ENCODE peak calls at places on chromosomes 3 and 15, in eight cellular contexts. One of them, this sample, is unnamed.

GRCh38 chr3:74651239-74651638 is 36.8 kb upstream of the CNTN3 start:
- DNase-seq in NCI-H748 treated with DMSO at 0.1 percent for 48 hours: no peak
- DNase-seq in brain microvascular endothelial cell: no peak
- DNase-seq in NCI-H460: no peak
- DNase-seq in activated naive CD4-positive, alpha-beta T cell: no peak
- DNase-seq in astrocyte: peak; percentile 11
- DNase-seq in activated CD8-positive, alpha-beta memory T cell treated with anti-CD3 and anti-CD28 coated beads, Interleukin-2, amount 50 U/mL, for 4 hours: no peak
- DNase-seq in NCI-H2029: no peak
- DNase-seq in this sample: no peak

GRCh38 chr3:112531358-112531781 is 30.4 kb downstream of the ATG3 start:
- DNase-seq in NCI-H748 treated with DMSO at 0.1 percent for 48 hours: no peak
- DNase-seq in brain microvascular endothelial cell: no peak
- DNase-seq in NCI-H460: peak; percentile 11
- DNase-seq in activated naive CD4-positive, alpha-beta T cell: no peak
- DNase-seq in astrocyte: peak; percentile 16
- DNase-seq in activated CD8-positive, alpha-beta memory T cell treated with anti-CD3 and anti-CD28 coated beads, Interleukin-2, amount 50 U/mL, for 4 hours: no peak
- DNase-seq in NCI-H2029: no peak
- DNase-seq in this sample: no peak

GRCh38 chr3:120284702-120285507 is at the start of gene GPR156:
- DNase-seq in NCI-H748 treated with DMSO at 0.1 percent for 48 hours: no peak
- DNase-seq in brain microvascular endothelial cell: no peak
- DNase-seq in NCI-H460: no peak
- DNase-seq in activated naive CD4-positive, alpha-beta T cell: no peak
- DNase-seq in astrocyte: no peak
- DNase-seq in activated CD8-positive, alpha-beta memory T cell treated with anti-CD3 and anti-CD28 coated beads, Interleukin-2, amount 50 U/mL, for 4 hours: no peak
- DNase-seq in NCI-H2029: no peak
- DNase-seq in this sample: peak; percentile 11

GRCh38 chr3:8523041-8523440 is 21.4 kb downstream of the LMCD1 start:
- DNase-seq in NCI-H748 treated with DMSO at 0.1 percent for 48 hours: no peak
- DNase-seq in brain microvascular endothelial cell: no peak
- DNase-seq in NCI-H460: no peak
- DNase-seq in activated naive CD4-positive, alpha-beta T cell: no peak
- DNase-seq in astrocyte: no peak
- DNase-seq in activated CD8-positive, alpha-beta memory T cell treated with anti-CD3 and anti-CD28 coated beads, Interleukin-2, amount 50 U/mL, for 4 hours: no peak
- DNase-seq in NCI-H2029: no peak
- DNase-seq in this sample: no peak

GRCh38 chr3:131036200-131036816 is 9.6 kb downstream of the NEK11 start:
- DNase-seq in NCI-H748 treated with DMSO at 0.1 percent for 48 hours: no peak
- DNase-seq in brain microvascular endothelial cell: peak; percentile 75
- DNase-seq in NCI-H460: no peak
- DNase-seq in activated naive CD4-positive, alpha-beta T cell: no peak
- DNase-seq in astrocyte: peak; percentile 85
- DNase-seq in activated CD8-positive, alpha-beta memory T cell treated with anti-CD3 and anti-CD28 coated beads, Interleukin-2, amount 50 U/mL, for 4 hours: no peak
- DNase-seq in NCI-H2029: no peak
- DNase-seq in this sample: no peak

GRCh38 chr15:95134306-95135100 is 903.1 kb downstream of the MCTP2 start:
- DNase-seq in NCI-H748 treated with DMSO at 0.1 percent for 48 hours: no peak
- DNase-seq in brain microvascular endothelial cell: no peak
- DNase-seq in NCI-H460: no peak
- DNase-seq in activated naive CD4-positive, alpha-beta T cell: no peak
- DNase-seq in astrocyte: peak; percentile 46
- DNase-seq in activated CD8-positive, alpha-beta memory T cell treated with anti-CD3 and anti-CD28 coated beads, Interleukin-2, amount 50 U/mL, for 4 hours: no peak
- DNase-seq in NCI-H2029: no peak
- DNase-seq in this sample: no peak

GRCh38 chr3:185753354-185753753 is 71.5 kb downstream of the IGF2BP2 start:
- DNase-seq in NCI-H748 treated with DMSO at 0.1 percent for 48 hours: no peak
- DNase-seq in brain microvascular endothelial cell: no peak
- DNase-seq in NCI-H460: no peak
- DNase-seq in activated naive CD4-positive, alpha-beta T cell: no peak
- DNase-seq in astrocyte: no peak
- DNase-seq in activated CD8-positive, alpha-beta memory T cell treated with anti-CD3 and anti-CD28 coated beads, Interleukin-2, amount 50 U/mL, for 4 hours: no peak
- DNase-seq in NCI-H2029: no peak
- DNase-seq in this sample: no peak

GRCh38 chr3:52775877-52776276 is 1.5 kb upstream of the ITIH1 start:
- DNase-seq in NCI-H748 treated with DMSO at 0.1 percent for 48 hours: no peak
- DNase-seq in brain microvascular endothelial cell: no peak
- DNase-seq in NCI-H460: no peak
- DNase-seq in activated naive CD4-positive, alpha-beta T cell: no peak
- DNase-seq in astrocyte: no peak
- DNase-seq in activated CD8-positive, alpha-beta memory T cell treated with anti-CD3 and anti-CD28 coated beads, Interleukin-2, amount 50 U/mL, for 4 hours: no peak
- DNase-seq in NCI-H2029: no peak
- DNase-seq in this sample: no peak

GRCh38 chr15:70412717-70413266 is 315.1 kb upstream of the TLE3 start:
- DNase-seq in NCI-H748 treated with DMSO at 0.1 percent for 48 hours: peak; percentile 1
- DNase-seq in brain microvascular endothelial cell: no peak
- DNase-seq in NCI-H460: no peak
- DNase-seq in activated naive CD4-positive, alpha-beta T cell: no peak
- DNase-seq in astrocyte: no peak
- DNase-seq in activated CD8-positive, alpha-beta memory T cell treated with anti-CD3 and anti-CD28 coated beads, Interleukin-2, amount 50 U/mL, for 4 hours: no peak
- DNase-seq in NCI-H2029: peak; percentile 31
- DNase-seq in this sample: no peak

GRCh38 chr3:158768361-158768787 is 33.5 kb upstream of the MFSD1 start:
- DNase-seq in NCI-H748 treated with DMSO at 0.1 percent for 48 hours: no peak
- DNase-seq in brain microvascular endothelial cell: peak; percentile 80
- DNase-seq in NCI-H460: no peak
- DNase-seq in activated naive CD4-positive, alpha-beta T cell: no peak
- DNase-seq in astrocyte: peak; percentile 74
- DNase-seq in activated CD8-positive, alpha-beta memory T cell treated with anti-CD3 and anti-CD28 coated beads, Interleukin-2, amount 50 U/mL, for 4 hours: no peak
- DNase-seq in NCI-H2029: no peak
- DNase-seq in this sample: no peak

GRCh38 chr3:146421814-146422748 is 47.3 kb downstream of the PLSCR2 start:
- DNase-seq in NCI-H748 treated with DMSO at 0.1 percent for 48 hours: no peak
- DNase-seq in brain microvascular endothelial cell: peak; percentile 91
- DNase-seq in NCI-H460: no peak
- DNase-seq in activated naive CD4-positive, alpha-beta T cell: no peak
- DNase-seq in astrocyte: peak; percentile 82
- DNase-seq in activated CD8-positive, alpha-beta memory T cell treated with anti-CD3 and anti-CD28 coated beads, Interleukin-2, amount 50 U/mL, for 4 hours: no peak
- DNase-seq in NCI-H2029: no peak
- DNase-seq in this sample: no peak

GRCh38 chr3:38662544-38662943 is 13.1 kb upstream of the SCN5A start:
- DNase-seq in NCI-H748 treated with DMSO at 0.1 percent for 48 hours: peak; percentile 3
- DNase-seq in brain microvascular endothelial cell: peak; percentile 39
- DNase-seq in NCI-H460: peak; percentile 20
- DNase-seq in activated naive CD4-positive, alpha-beta T cell: no peak
- DNase-seq in astrocyte: no peak
- DNase-seq in activated CD8-positive, alpha-beta memory T cell treated with anti-CD3 and anti-CD28 coated beads, Interleukin-2, amount 50 U/mL, for 4 hours: no peak
- DNase-seq in NCI-H2029: no peak
- DNase-seq in this sample: no peak

GRCh38 chr15:84976746-84977345 is 4.8 kb upstream of the PDE8A start:
- DNase-seq in NCI-H748 treated with DMSO at 0.1 percent for 48 hours: no peak
- DNase-seq in brain microvascular endothelial cell: no peak
- DNase-seq in NCI-H460: no peak
- DNase-seq in activated naive CD4-positive, alpha-beta T cell: no peak
- DNase-seq in astrocyte: no peak
- DNase-seq in activated CD8-positive, alpha-beta memory T cell treated with anti-CD3 and anti-CD28 coated beads, Interleukin-2, amount 50 U/mL, for 4 hours: no peak
- DNase-seq in NCI-H2029: no peak
- DNase-seq in this sample: no peak

GRCh38 chr3:177781686-177782161 is 584.4 kb upstream of the TBL1XR1 start:
- DNase-seq in NCI-H748 treated with DMSO at 0.1 percent for 48 hours: no peak
- DNase-seq in brain microvascular endothelial cell: peak; percentile 20
- DNase-seq in NCI-H460: no peak
- DNase-seq in activated naive CD4-positive, alpha-beta T cell: no peak
- DNase-seq in astrocyte: peak; percentile 40
- DNase-seq in activated CD8-positive, alpha-beta memory T cell treated with anti-CD3 and anti-CD28 coated beads, Interleukin-2, amount 50 U/mL, for 4 hours: no peak
- DNase-seq in NCI-H2029: no peak
- DNase-seq in this sample: no peak

GRCh38 chr15:57003418-57003817 is 85.0 kb downstream of the TCF12 start:
- DNase-seq in NCI-H748 treated with DMSO at 0.1 percent for 48 hours: no peak
- DNase-seq in brain microvascular endothelial cell: peak; percentile 87
- DNase-seq in NCI-H460: no peak
- DNase-seq in activated naive CD4-positive, alpha-beta T cell: no peak
- DNase-seq in astrocyte: peak; percentile 92
- DNase-seq in activated CD8-positive, alpha-beta memory T cell treated with anti-CD3 and anti-CD28 coated beads, Interleukin-2, amount 50 U/mL, for 4 hours: no peak
- DNase-seq in NCI-H2029: no peak
- DNase-seq in this sample: no peak

GRCh38 chr3:42701371-42702065 is 1.1 kb downstream of the HHATL start:
- DNase-seq in NCI-H748 treated with DMSO at 0.1 percent for 48 hours: no peak
- DNase-seq in brain microvascular endothelial cell: no peak
- DNase-seq in NCI-H460: peak; percentile 23
- DNase-seq in activated naive CD4-positive, alpha-beta T cell: no peak
- DNase-seq in astrocyte: no peak
- DNase-seq in activated CD8-positive, alpha-beta memory T cell treated with anti-CD3 and anti-CD28 coated beads, Interleukin-2, amount 50 U/mL, for 4 hours: peak; percentile 48
- DNase-seq in NCI-H2029: no peak
- DNase-seq in this sample: peak; percentile 75

GRCh38 chr3:16917980-16918682 is 33.4 kb downstream of the PLCL2 start:
- DNase-seq in NCI-H748 treated with DMSO at 0.1 percent for 48 hours: no peak
- DNase-seq in brain microvascular endothelial cell: no peak
- DNase-seq in NCI-H460: no peak
- DNase-seq in activated naive CD4-positive, alpha-beta T cell: no peak
- DNase-seq in astrocyte: no peak
- DNase-seq in activated CD8-positive, alpha-beta memory T cell treated with anti-CD3 and anti-CD28 coated beads, Interleukin-2, amount 50 U/mL, for 4 hours: no peak
- DNase-seq in NCI-H2029: no peak
- DNase-seq in this sample: no peak

GRCh38 chr3:122560680-122561079 is 3.4 kb downstream of the PARP9 start:
- DNase-seq in NCI-H748 treated with DMSO at 0.1 percent for 48 hours: no peak
- DNase-seq in brain microvascular endothelial cell: peak; percentile 68
- DNase-seq in NCI-H460: peak; percentile 34
- DNase-seq in activated naive CD4-positive, alpha-beta T cell: no peak
- DNase-seq in astrocyte: peak; percentile 38
- DNase-seq in activated CD8-positive, alpha-beta memory T cell treated with anti-CD3 and anti-CD28 coated beads, Interleukin-2, amount 50 U/mL, for 4 hours: peak; percentile 54
- DNase-seq in NCI-H2029: peak; percentile 67
- DNase-seq in this sample: peak; percentile 60

GRCh38 chr3:158486200-158486599 is 84.8 kb upstream of the MLF1 start:
- DNase-seq in NCI-H748 treated with DMSO at 0.1 percent for 48 hours: no peak
- DNase-seq in brain microvascular endothelial cell: no peak
- DNase-seq in NCI-H460: no peak
- DNase-seq in activated naive CD4-positive, alpha-beta T cell: no peak
- DNase-seq in astrocyte: no peak
- DNase-seq in activated CD8-positive, alpha-beta memory T cell treated with anti-CD3 and anti-CD28 coated beads, Interleukin-2, amount 50 U/mL, for 4 hours: no peak
- DNase-seq in NCI-H2029: no peak
- DNase-seq in this sample: no peak

GRCh38 chr3:141103067-141103466 is 51.9 kb downstream of the SPSB4 start:
- DNase-seq in NCI-H748 treated with DMSO at 0.1 percent for 48 hours: no peak
- DNase-seq in brain microvascular endothelial cell: no peak
- DNase-seq in NCI-H460: no peak
- DNase-seq in activated naive CD4-positive, alpha-beta T cell: no peak
- DNase-seq in astrocyte: no peak
- DNase-seq in activated CD8-positive, alpha-beta memory T cell treated with anti-CD3 and anti-CD28 coated beads, Interleukin-2, amount 50 U/mL, for 4 hours: no peak
- DNase-seq in NCI-H2029: no peak
- DNase-seq in this sample: no peak

GRCh38 chr15:61051570-61052031 is 177.5 kb downstream of the RORA start:
- DNase-seq in NCI-H748 treated with DMSO at 0.1 percent for 48 hours: no peak
- DNase-seq in brain microvascular endothelial cell: peak; percentile 82
- DNase-seq in NCI-H460: peak; percentile 19
- DNase-seq in activated naive CD4-positive, alpha-beta T cell: no peak
- DNase-seq in astrocyte: peak; percentile 54
- DNase-seq in activated CD8-positive, alpha-beta memory T cell treated with anti-CD3 and anti-CD28 coated beads, Interleukin-2, amount 50 U/mL, for 4 hours: no peak
- DNase-seq in NCI-H2029: no peak
- DNase-seq in this sample: no peak

GRCh38 chr3:162541923-162542322 is 1045.3 kb downstream of the OTOL1 start:
- DNase-seq in NCI-H748 treated with DMSO at 0.1 percent for 48 hours: no peak
- DNase-seq in brain microvascular endothelial cell: no peak
- DNase-seq in NCI-H460: no peak
- DNase-seq in activated naive CD4-positive, alpha-beta T cell: no peak
- DNase-seq in astrocyte: no peak
- DNase-seq in activated CD8-positive, alpha-beta memory T cell treated with anti-CD3 and anti-CD28 coated beads, Interleukin-2, amount 50 U/mL, for 4 hours: no peak
- DNase-seq in NCI-H2029: no peak
- DNase-seq in this sample: no peak

GRCh38 chr3:160941885-160942494 is 163.2 kb downstream of the B3GALNT1 start:
- DNase-seq in NCI-H748 treated with DMSO at 0.1 percent for 48 hours: no peak
- DNase-seq in brain microvascular endothelial cell: peak; percentile 83
- DNase-seq in NCI-H460: peak; percentile 58
- DNase-seq in activated naive CD4-positive, alpha-beta T cell: no peak
- DNase-seq in astrocyte: peak; percentile 39
- DNase-seq in activated CD8-positive, alpha-beta memory T cell treated with anti-CD3 and anti-CD28 coated beads, Interleukin-2, amount 50 U/mL, for 4 hours: peak; percentile 75
- DNase-seq in NCI-H2029: no peak
- DNase-seq in this sample: peak; percentile 70

GRCh38 chr3:102599819-102600576 is 165.2 kb downstream of the ZPLD1 start:
- DNase-seq in NCI-H748 treated with DMSO at 0.1 percent for 48 hours: no peak
- DNase-seq in brain microvascular endothelial cell: no peak
- DNase-seq in NCI-H460: no peak
- DNase-seq in activated naive CD4-positive, alpha-beta T cell: no peak
- DNase-seq in astrocyte: no peak
- DNase-seq in activated CD8-positive, alpha-beta memory T cell treated with anti-CD3 and anti-CD28 coated beads, Interleukin-2, amount 50 U/mL, for 4 hours: no peak
- DNase-seq in NCI-H2029: no peak
- DNase-seq in this sample: no peak

GRCh38 chr15:43469867-43470266 is 23.1 kb downstream of the TP53BP1 start:
- DNase-seq in NCI-H748 treated with DMSO at 0.1 percent for 48 hours: no peak
- DNase-seq in brain microvascular endothelial cell: peak; percentile 37
- DNase-seq in NCI-H460: no peak
- DNase-seq in activated naive CD4-positive, alpha-beta T cell: no peak
- DNase-seq in astrocyte: peak; percentile 88
- DNase-seq in activated CD8-positive, alpha-beta memory T cell treated with anti-CD3 and anti-CD28 coated beads, Interleukin-2, amount 50 U/mL, for 4 hours: no peak
- DNase-seq in NCI-H2029: no peak
- DNase-seq in this sample: no peak

GRCh38 chr3:46903341-46904302 is 26.1 kb downstream of the PTH1R start:
- DNase-seq in NCI-H748 treated with DMSO at 0.1 percent for 48 hours: no peak
- DNase-seq in brain microvascular endothelial cell: peak; percentile 49
- DNase-seq in NCI-H460: no peak
- DNase-seq in activated naive CD4-positive, alpha-beta T cell: no peak
- DNase-seq in astrocyte: peak; percentile 41
- DNase-seq in activated CD8-positive, alpha-beta memory T cell treated with anti-CD3 and anti-CD28 coated beads, Interleukin-2, amount 50 U/mL, for 4 hours: no peak
- DNase-seq in NCI-H2029: no peak
- DNase-seq in this sample: no peak

GRCh38 chr3:123286308-123287023 is 84.7 kb downstream of the SEC22A start:
- DNase-seq in NCI-H748 treated with DMSO at 0.1 percent for 48 hours: no peak
- DNase-seq in brain microvascular endothelial cell: peak; percentile 62
- DNase-seq in NCI-H460: peak; percentile 65
- DNase-seq in activated naive CD4-positive, alpha-beta T cell: no peak
- DNase-seq in astrocyte: peak; percentile 30
- DNase-seq in activated CD8-positive, alpha-beta memory T cell treated with anti-CD3 and anti-CD28 coated beads, Interleukin-2, amount 50 U/mL, for 4 hours: no peak
- DNase-seq in NCI-H2029: no peak
- DNase-seq in this sample: peak; percentile 55

GRCh38 chr3:124887177-124887995 is at the start of gene ITGB5:
- DNase-seq in NCI-H748 treated with DMSO at 0.1 percent for 48 hours: no peak
- DNase-seq in brain microvascular endothelial cell: peak; percentile 70
- DNase-seq in NCI-H460: peak; percentile 74
- DNase-seq in activated naive CD4-positive, alpha-beta T cell: no peak
- DNase-seq in astrocyte: peak; percentile 64
- DNase-seq in activated CD8-positive, alpha-beta memory T cell treated with anti-CD3 and anti-CD28 coated beads, Interleukin-2, amount 50 U/mL, for 4 hours: peak; percentile 30
- DNase-seq in NCI-H2029: peak; percentile 40
- DNase-seq in this sample: peak; percentile 45

GRCh38 chr15:38878026-38878425 is 313.4 kb upstream of the RASGRP1 start:
- DNase-seq in NCI-H748 treated with DMSO at 0.1 percent for 48 hours: no peak
- DNase-seq in brain microvascular endothelial cell: no peak
- DNase-seq in NCI-H460: no peak
- DNase-seq in activated naive CD4-positive, alpha-beta T cell: no peak
- DNase-seq in astrocyte: no peak
- DNase-seq in activated CD8-positive, alpha-beta memory T cell treated with anti-CD3 and anti-CD28 coated beads, Interleukin-2, amount 50 U/mL, for 4 hours: no peak
- DNase-seq in NCI-H2029: no peak
- DNase-seq in this sample: no peak

GRCh38 chr15:39391230-39391629 is 189.6 kb upstream of the THBS1 start:
- DNase-seq in NCI-H748 treated with DMSO at 0.1 percent for 48 hours: no peak
- DNase-seq in brain microvascular endothelial cell: no peak
- DNase-seq in NCI-H460: no peak
- DNase-seq in activated naive CD4-positive, alpha-beta T cell: no peak
- DNase-seq in astrocyte: no peak
- DNase-seq in activated CD8-positive, alpha-beta memory T cell treated with anti-CD3 and anti-CD28 coated beads, Interleukin-2, amount 50 U/mL, for 4 hours: no peak
- DNase-seq in NCI-H2029: no peak
- DNase-seq in this sample: no peak

GRCh38 chr15:40097968-40098476 is 10.7 kb downstream of the BMF start:
- DNase-seq in NCI-H748 treated with DMSO at 0.1 percent for 48 hours: no peak
- DNase-seq in brain microvascular endothelial cell: no peak
- DNase-seq in NCI-H460: no peak
- DNase-seq in activated naive CD4-positive, alpha-beta T cell: no peak
- DNase-seq in astrocyte: no peak
- DNase-seq in activated CD8-positive, alpha-beta memory T cell treated with anti-CD3 and anti-CD28 coated beads, Interleukin-2, amount 50 U/mL, for 4 hours: no peak
- DNase-seq in NCI-H2029: peak; percentile 53
- DNase-seq in this sample: no peak

GRCh38 chr15:81274932-81275341 is 49.0 kb downstream of the STARD5 start:
- DNase-seq in NCI-H748 treated with DMSO at 0.1 percent for 48 hours: peak; percentile 16
- DNase-seq in brain microvascular endothelial cell: peak; percentile 57
- DNase-seq in NCI-H460: peak; percentile 66
- DNase-seq in activated naive CD4-positive, alpha-beta T cell: no peak
- DNase-seq in astrocyte: peak; percentile 63
- DNase-seq in activated CD8-positive, alpha-beta memory T cell treated with anti-CD3 and anti-CD28 coated beads, Interleukin-2, amount 50 U/mL, for 4 hours: peak; percentile 83
- DNase-seq in NCI-H2029: peak; percentile 22
- DNase-seq in this sample: peak; percentile 89

GRCh38 chr3:48685603-48686511 is at the start of gene NCKIPSD:
- DNase-seq in NCI-H748 treated with DMSO at 0.1 percent for 48 hours: peak; percentile 54
- DNase-seq in brain microvascular endothelial cell: peak; percentile 71
- DNase-seq in NCI-H460: peak; percentile 75
- DNase-seq in activated naive CD4-positive, alpha-beta T cell: peak; percentile 78
- DNase-seq in astrocyte: peak; percentile 37
- DNase-seq in activated CD8-positive, alpha-beta memory T cell treated with anti-CD3 and anti-CD28 coated beads, Interleukin-2, amount 50 U/mL, for 4 hours: peak; percentile 93
- DNase-seq in NCI-H2029: peak; percentile 76
- DNase-seq in this sample: peak; percentile 93

GRCh38 chr3:189727898-189728297 is 96.7 kb downstream of the TP63 start:
- DNase-seq in NCI-H748 treated with DMSO at 0.1 percent for 48 hours: no peak
- DNase-seq in brain microvascular endothelial cell: no peak
- DNase-seq in NCI-H460: no peak
- DNase-seq in activated naive CD4-positive, alpha-beta T cell: no peak
- DNase-seq in astrocyte: peak; percentile 69
- DNase-seq in activated CD8-positive, alpha-beta memory T cell treated with anti-CD3 and anti-CD28 coated beads, Interleukin-2, amount 50 U/mL, for 4 hours: no peak
- DNase-seq in NCI-H2029: no peak
- DNase-seq in this sample: no peak

This sample was measured in activated CD4-positive, alpha-beta memory T cell treated with anti-CD3 and anti-CD28 coated beads for 36 hours.